ENCODE peak calls at places on chromosomes 11 and 22, in four cellular contexts. K is fibroblast of mammary gland, M is glutamatergic neuron, P is thoracic aorta. X is an unnamed sample.

GRCh38 chr11:29256580-29256979 is 760.2 kb downstream of the KCNA4 start:
- DNase-seq in K (no peak), M (no peak), P (no peak), X (no peak)

GRCh38 chr11:72524711-72525110 is 90.4 kb upstream of the CLPB start:
- DNase-seq in K (peak), M (no peak), P (no peak), X (no peak)

GRCh38 chr22:43402128-43402527 is 9.7 kb upstream of the MPPED1 start:
- DNase-seq in K (no peak), M (no peak), P (no peak), X (no peak)

GRCh38 chr11:130945945-130946344 is 29.7 kb upstream of the SNX19 start:
- DNase-seq in K (peak), M (no peak), P (peak), X (no peak)

GRCh38 chr11:7575841-7576451 is 62.1 kb downstream of the PPFIBP2 start:
- DNase-seq in K (no peak), M (no peak), P (no peak), X (no peak)

GRCh38 chr11:131889146-131889577 is 518.7 kb downstream of the NTM start:
- DNase-seq in K (peak), M (peak), P (no peak), X (no peak)

GRCh38 chr22:33000342-33001280 is 57.6 kb downstream of the SYN3 start:
- DNase-seq in K (peak), M (peak), P (no peak), X (peak)

GRCh38 chr11:23727821-23728220 is 769.0 kb upstream of the LUZP2 start:
- DNase-seq in K (peak), M (no peak), P (no peak), X (no peak)

GRCh38 chr11:34773826-34774225 is 142.4 kb downstream of the APIP start:
- DNase-seq in K (peak), M (no peak), P (no peak), X (no peak)

GRCh38 chr11:78230161-78230877 is 41.6 kb downstream of the USP35 start:
- DNase-seq in K (no peak), M (no peak), P (no peak), X (no peak)

DNA sequence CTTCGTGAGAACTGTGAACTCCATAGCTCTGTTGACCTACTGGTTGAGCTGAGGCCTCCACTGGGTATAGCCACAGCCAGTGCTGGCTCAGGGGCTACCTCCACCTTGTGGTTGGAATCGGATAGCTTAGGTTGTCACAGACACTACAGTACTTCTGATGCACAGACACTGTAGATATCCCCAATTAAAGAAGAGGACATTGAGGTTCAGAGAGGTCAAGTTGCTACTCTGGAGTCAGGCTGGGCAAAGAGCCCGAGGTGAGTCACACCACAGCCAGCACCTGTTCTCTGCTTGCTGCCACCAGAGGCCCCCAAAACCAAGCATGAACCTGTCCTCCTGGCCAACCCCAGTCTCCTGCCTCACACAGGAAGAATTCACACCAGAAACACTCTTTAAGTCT is 5.4 kb downstream of the UFD1 start:
- DNase-seq in K (peak), M (no peak), P (no peak), X (no peak)
- TF ChIP-seq CTCF in K (no peak), M (no peak), P (no peak), X (no peak)

DNA sequence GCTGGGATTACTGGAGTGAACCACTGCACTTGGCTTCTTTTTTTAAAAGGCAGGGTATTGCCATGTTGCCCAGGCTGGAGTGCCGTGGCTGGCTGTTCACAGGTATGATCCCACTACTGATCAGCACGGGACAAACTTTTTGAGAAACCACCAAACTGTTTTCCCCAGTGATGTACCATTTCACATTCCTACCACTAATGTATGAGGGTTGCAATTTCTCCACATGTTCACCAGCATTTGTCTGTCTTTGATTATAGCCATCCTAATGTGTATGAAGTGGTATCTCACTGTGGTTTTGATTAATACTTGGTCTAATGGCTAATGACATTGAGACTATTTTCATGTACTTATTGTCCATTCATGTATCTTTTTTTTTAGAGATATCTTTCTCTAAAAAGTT is 41.5 kb upstream of the EP300 start:
- DNase-seq in K (peak), M (no peak), P (no peak), X (no peak)
- TF ChIP-seq CTCF in K (peak), M (no peak), P (no peak), X (no peak)

DNA sequence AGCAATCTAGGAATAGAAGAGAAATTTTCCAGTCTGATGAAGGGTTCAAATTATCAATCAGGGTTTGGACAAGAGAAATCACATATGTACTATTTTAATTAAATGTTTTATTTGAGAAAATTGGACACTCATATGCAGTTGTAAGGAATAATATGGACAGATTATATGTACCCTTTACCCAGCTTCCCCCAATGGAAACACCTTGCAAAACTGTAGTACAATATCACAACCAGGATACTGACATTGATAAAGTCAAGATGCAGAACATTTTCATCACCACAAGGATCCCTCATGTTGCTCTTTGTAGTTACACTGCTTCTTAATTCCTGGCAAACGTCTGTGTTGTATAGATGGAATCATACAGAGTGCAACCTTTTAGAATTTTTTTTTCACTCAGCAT is 1.4 kb upstream of the LIPT2 start:
- DNase-seq in K (no peak), M (no peak), P (no peak), X (no peak)
- TF ChIP-seq CTCF in K (no peak), M (no peak), P (no peak), X (no peak)

DNA sequence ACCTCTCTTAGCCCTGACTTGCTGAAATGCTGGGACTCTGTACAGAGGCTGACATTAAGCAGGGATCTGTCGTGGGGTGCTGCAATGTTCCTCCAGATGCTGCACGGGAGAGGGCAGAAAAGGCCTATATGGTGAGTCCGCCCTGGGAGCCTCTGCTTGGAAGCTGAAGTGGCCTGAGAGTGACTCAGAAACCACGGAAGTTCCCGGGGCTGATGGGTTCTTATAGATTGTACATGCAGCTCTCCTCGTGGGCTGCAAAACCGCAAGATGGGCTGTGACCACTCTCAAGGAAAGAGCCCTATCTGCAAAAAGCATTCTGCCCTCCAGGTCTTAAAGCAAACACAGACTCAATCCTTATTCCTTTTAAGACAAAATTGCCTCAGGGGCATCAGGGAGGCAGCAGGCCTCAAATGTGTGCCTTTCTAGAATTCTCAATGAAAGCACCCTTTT is 5.8 kb upstream of the SLC43A3 start:
- DNase-seq in K (peak), M (no peak), P (no peak), X (no peak)
- TF ChIP-seq CTCF in K (no peak), M (no peak), P (no peak), X (no peak)